ENCODE peak calls at places on chromosomes 13 and 19, in four cellular contexts. N is A549, Z is stomach, D is transverse colon. X is an unnamed sample.

GRCh38 chr13:80040219-80040976 is 300.5 kb downstream of the SPRY2 start:
- DNase-seq in N (peak; percentile 92), Z (no peak), D (no peak), X (no peak)

GRCh38 chr13:33129886-33130285 is 113.7 kb downstream of the KL start:
- DNase-seq in Z (no peak), N (no peak), D (no peak), X (no peak)

GRCh38 chr13:60887711-60888110 is 490.7 kb downstream of the TDRD3 start:
- DNase-seq in D (no peak), Z (no peak), N (no peak), X (no peak)

GRCh38 chr19:3368441-3368795 is 2.0 kb downstream of the NFIC start:
- DNase-seq in Z (no peak), D (no peak), N (no peak), X (no peak)

GRCh38 chr13:109568273-109568900 is 218.0 kb downstream of the IRS2 start:
- DNase-seq in D (no peak), N (no peak), Z (no peak), X (no peak)

GRCh38 chr13:101209206-101209893 is 207.0 kb downstream of the NALCN start:
- DNase-seq in N (no peak), D (no peak), Z (no peak), X (no peak)

GRCh38 chr19:50313812-50314536 is 15.2 kb downstream of the KCNC3 start:
- DNase-seq in D (no peak), Z (no peak), N (no peak), X (no peak)

GRCh38 chr19:49335071-49335783 is at the start of gene CD37:
- DNase-seq in D (peak; percentile 37), N (no peak), Z (peak; percentile 33), X (no peak)

GRCh38 chr19:41958367-41959055 is 610 bp downstream of the RABAC1 start:
- DNase-seq in N (peak; percentile 87), D (peak; percentile 96), Z (peak; percentile 93), X (peak; percentile 90)

GRCh38 chr19:40465025-40465780 is at the start of gene BLVRB:
- DNase-seq in N (peak; percentile 81), D (peak; percentile 63), Z (no peak), X (no peak)

GRCh38 chr19:38522915-38523314 is 89.4 kb downstream of the RYR1 start:
- DNase-seq in N (no peak), Z (no peak), D (no peak), X (no peak)

GRCh38 chr19:57719424-57719823 is 8.0 kb downstream of the ZNF671 start:
- DNase-seq in N (no peak), Z (no peak), D (no peak), X (no peak)

GRCh38 chr13:20140487-20140886 is 20.4 kb downstream of the GJA3 start:
- DNase-seq in N (no peak), Z (no peak), D (no peak), X (no peak)

GRCh38 chr13:109494955-109495354 is 291.4 kb downstream of the IRS2 start:
- DNase-seq in D (no peak), N (peak; percentile 11), Z (no peak), X (no peak)

GRCh38 chr19:49862411-49863253 is 4.7 kb downstream of the PNKP start:
- DNase-seq in D (no peak), N (no peak), Z (no peak), X (peak; percentile 69)

GRCh38 chr13:30446122-30446500 is 19.6 kb downstream of the HMGB1 start:
- DNase-seq in D (no peak), N (no peak), Z (no peak), X (no peak)

GRCh38 chr13:46578590-46578975 is 25.6 kb downstream of the LRCH1 start:
- DNase-seq in Z (no peak), N (no peak), D (no peak), X (no peak)

GRCh38 chr13:35920816-35921215 is 210.4 kb downstream of the DCLK1 start:
- DNase-seq in N (no peak), D (no peak), Z (no peak), X (no peak)

GRCh38 chr13:50081106-50081898 is 66.1 kb downstream of the KCNRG start:
- DNase-seq in Z (peak; percentile 48), D (peak; percentile 61), N (peak; percentile 43), X (peak; percentile 76)

GRCh38 chr13:31638577-31638976 is 100.7 kb upstream of the RXFP2 start:
- DNase-seq in D (no peak), N (no peak), Z (no peak), X (no peak)

GRCh38 chr13:23672616-23673015 is 102.4 kb downstream of the TNFRSF19 start:
- DNase-seq in D (no peak), Z (no peak), N (no peak), X (no peak)

GRCh38 chr13:109862627-109863026 is 76.2 kb upstream of the IRS2 start:
- DNase-seq in N (no peak), D (no peak), Z (no peak), X (no peak)

GRCh38 chr19:40147693-40148347 is 43.4 kb upstream of the MAP3K10 start:
- DNase-seq in D (peak; percentile 11), Z (no peak), N (peak; percentile 46), X (no peak)

GRCh38 chr13:36865265-36865664 is 46.2 kb downstream of the RFXAP start:
- DNase-seq in N (no peak), D (no peak), Z (no peak), X (no peak)

GRCh38 chr13:65034266-65034665 is 2195.9 kb downstream of the PCDH9 start:
- DNase-seq in Z (no peak), D (no peak), N (no peak), X (peak; percentile 48)

GRCh38 chr13:49495783-49496762 is at the start of gene PHF11:
- DNase-seq in Z (peak; percentile 86), D (peak; percentile 87), N (peak; percentile 56), X (peak; percentile 89)

GRCh38 chr13:47548294-47548825 is 452.7 kb downstream of the SUCLA2 start:
- DNase-seq in Z (no peak), D (no peak), N (no peak), X (no peak)

GRCh38 chr19:4067396-4068057 is 828 bp upstream of the ZBTB7A start:
- DNase-seq in D (no peak), N (no peak), Z (no peak), X (no peak)

DNA sequence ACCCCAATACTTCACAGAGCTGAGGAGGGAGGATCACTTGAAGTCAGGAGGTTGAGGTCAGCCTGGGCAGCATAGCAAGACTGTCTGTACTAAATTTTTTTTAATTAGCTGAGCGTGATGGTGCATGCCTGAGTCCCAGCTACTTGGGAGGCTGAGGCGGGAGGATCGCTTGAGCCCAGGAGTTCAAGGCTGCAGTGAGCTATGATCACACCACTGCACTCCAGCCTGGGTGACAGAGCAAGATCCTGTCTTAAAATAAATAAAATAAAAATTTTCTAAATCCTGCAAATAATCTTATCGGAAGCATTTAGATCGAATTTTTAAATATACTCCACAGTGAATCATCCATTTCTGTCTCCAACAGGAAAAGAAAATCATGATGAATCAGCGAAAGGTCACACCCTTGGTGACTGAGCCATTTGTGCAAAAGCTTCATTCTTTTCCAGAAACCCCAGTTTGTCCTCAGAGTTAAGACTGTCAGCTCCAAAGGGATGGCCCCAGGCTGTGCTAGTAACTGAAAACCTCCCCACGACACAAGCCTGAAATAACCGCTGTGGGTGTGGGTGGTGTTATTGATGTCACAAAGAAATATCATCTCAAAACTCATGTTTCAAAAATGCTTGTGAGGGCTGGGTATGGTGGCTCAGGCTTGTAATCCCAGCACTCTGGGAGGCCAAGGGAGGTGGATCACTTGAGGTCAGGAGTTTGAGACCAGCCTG is 167.6 kb downstream of the PTPRS start:
- DNase-seq in Z (no peak), N (peak; percentile 97), D (no peak), X (no peak)
- H3K27ac ChIP-seq in Z (no peak overlapping the region), N (peak overlapping the region; percentile 89), D (no peak overlapping the region), X (peak overlapping the region; percentile 59)

GRCh38 chr19:13734751-13735150 is 29.6 kb upstream of the MRI1 start:
- DNase-seq in Z (no peak), N (no peak), D (no peak), X (no peak)

GRCh38 chr19:13727798-13728197 is 36.5 kb upstream of the MRI1 start:
- DNase-seq in Z (no peak), N (no peak), D (no peak), X (no peak)

GRCh38 chr19:13732337-13732736 is 32.0 kb upstream of the MRI1 start:
- DNase-seq in N (no peak), D (no peak), Z (no peak), X (no peak)

GRCh38 chr19:13729859-13730258 is 34.5 kb upstream of the MRI1 start:
- DNase-seq in D (no peak), N (peak; percentile 55), Z (no peak), X (no peak)

DNA sequence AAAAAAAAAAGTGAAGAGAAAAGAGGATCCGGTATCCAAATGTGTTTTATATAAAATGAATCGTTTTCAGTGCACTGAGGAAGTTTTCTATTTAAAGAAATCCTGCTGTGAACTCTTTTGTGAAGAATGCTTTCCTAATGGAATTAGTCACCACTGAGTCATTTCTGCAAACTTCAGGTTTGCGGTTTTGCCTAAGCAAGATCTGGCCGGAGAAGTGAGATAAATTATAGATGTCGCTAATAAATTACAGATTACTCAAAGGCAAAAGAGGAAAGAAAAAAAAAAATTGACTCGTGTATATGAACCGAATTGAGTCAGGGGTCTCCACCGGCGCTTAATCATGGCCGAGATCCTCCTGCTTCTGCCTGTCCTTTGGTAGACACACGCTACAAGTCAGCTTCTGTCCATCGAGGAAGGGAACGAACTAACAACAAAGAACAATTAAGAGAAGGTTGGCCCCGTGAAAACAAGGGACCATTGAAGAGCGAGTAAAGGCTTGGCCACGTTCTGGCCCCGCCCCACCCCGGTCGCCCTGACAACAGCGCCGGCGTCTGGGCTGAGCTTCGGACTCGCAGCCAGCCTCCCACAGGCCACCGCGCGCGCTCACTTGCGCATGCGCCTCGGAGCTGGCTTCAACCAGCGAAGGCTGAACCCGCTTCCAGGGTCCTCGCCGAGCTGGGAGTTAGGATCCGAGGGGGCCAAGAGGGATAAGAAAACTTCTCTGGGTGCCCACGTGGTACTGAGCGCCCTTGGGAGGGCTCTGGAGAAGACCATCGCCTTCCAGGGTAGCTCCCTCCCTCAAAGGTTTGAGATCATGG is 33.0 kb upstream of the MRI1 start:
- DNase-seq in Z (peak; percentile 96), D (peak; percentile 98), N (peak; percentile 93), X (peak; percentile 97)
- TF ChIP-seq POLR2A in Z (no peak), D (peak; percentile 59), N (peak; percentile 68), X (peak; percentile 42)

GRCh38 chr13:94329277-94329676 is 150.2 kb downstream of the DCT start:
- DNase-seq in Z (no peak), N (no peak), D (no peak), X (peak; percentile 69)
- TF ChIP-seq EP300 in Z (no peak), N (no peak), D (no peak), X (no peak)

GRCh38 chr19:5680083-5680436 is 256 bp downstream of the MICOS13 start:
- DNase-seq in N (no peak), D (peak; percentile 50), Z (no peak), X (peak; percentile 79)
- H3K27ac ChIP-seq in N (peak overlapping the region; percentile 95), D (peak overlapping the region; percentile 94), Z (peak overlapping the region; percentile 90), X (peak overlapping the region; percentile 93)

GRCh38 chr13:85212692-85213091 is 586.5 kb downstream of the SLITRK6 start:
- DNase-seq in D (no peak), Z (no peak), N (no peak), X (no peak)
- TF ChIP-seq POLR2A in D (no peak), Z (no peak), N (no peak), X (no peak)

GRCh38 chr19:18571564-18572344 is at the start of gene UBA52:
- DNase-seq in N (peak; percentile 97), D (peak; percentile 99), Z (peak; percentile 99), X (peak; percentile 99)
- TF ChIP-seq EP300 in N (no peak), D (peak; percentile 73), Z (no peak), X (peak; percentile 17)

GRCh38 chr13:97562962-97563361 is 129.0 kb downstream of the RAP2A start:
- DNase-seq in D (no peak), N (no peak), Z (no peak), X (no peak)
- H3K27ac ChIP-seq in D (no peak overlapping the region), N (no peak overlapping the region), Z (no peak overlapping the region), X (no peak overlapping the region)